ENCODE peak calls at places on chromosomes 4 and X, in five cellular contexts. J, B, C, F and Q are unnamed samples.
A peak's percentile ranks its signal among the peaks of the same experiment; 100 is the strongest.

GRCh38 chrX:71366674-71367256 is 608 bp downstream of the TAF1 start:
- DNase-seq in J (peak; percentile 7), B (peak; percentile 21), C (no peak), F (no peak), Q (peak; percentile 16)

GRCh38 chr4:18103876-18104275 is 82.3 kb upstream of the LCORL start:
- DNase-seq in J (no peak), B (no peak), C (no peak), F (no peak), Q (no peak)

GRCh38 chr4:24209131-24209530 is 319.3 kb upstream of the PPARGC1A start:
- DNase-seq in J (no peak), B (no peak), C (no peak), F (no peak), Q (no peak)

GRCh38 chr4:71009796-71010588 is 16.5 kb downstream of the DCK start:
- DNase-seq in J (peak; percentile 26), B (peak; percentile 50), C (peak; percentile 50), F (no peak), Q (peak; percentile 56)

GRCh38 chr4:145920205-145920604 is 18.4 kb downstream of the ZNF827 start:
- DNase-seq in J (no peak), B (no peak), C (no peak), F (no peak), Q (peak; percentile 93)

GRCh38 chr4:42574873-42575272 is 82.0 kb downstream of the ATP8A1 start:
- DNase-seq in J (no peak), B (no peak), C (no peak), F (no peak), Q (no peak)

GRCh38 chr4:15035152-15035551 is 32.9 kb downstream of the CPEB2 start:
- DNase-seq in J (no peak), B (no peak), C (peak; percentile 25), F (no peak), Q (peak; percentile 70)

GRCh38 chr4:71020611-71021010 is 27.2 kb downstream of the DCK start:
- DNase-seq in J (no peak), B (no peak), C (no peak), F (no peak), Q (peak; percentile 23)

GRCh38 chrX:72023071-72023470 is 108.6 kb downstream of the RTL5 start:
- DNase-seq in J (no peak), B (no peak), C (no peak), F (no peak), Q (no peak)

GRCh38 chrX:145002776-145003175 is 244.5 kb upstream of the SPANXN1 start:
- DNase-seq in J (no peak), B (no peak), C (no peak), F (no peak), Q (no peak)

GRCh38 chrX:2928583-2929434 is at the start of gene ARSD:
- DNase-seq in J (peak; percentile 73), B (no peak), C (peak; percentile 74), F (peak; percentile 73), Q (peak; percentile 86)

GRCh38 chrX:39551748-39552147 is 546.0 kb downstream of the BCOR start:
- DNase-seq in J (no peak), B (no peak), C (no peak), F (no peak), Q (no peak)

GRCh38 chr4:159410076-159410777 is 307.3 kb downstream of the RAPGEF2 start:
- DNase-seq in J (no peak), B (no peak), C (no peak), F (no peak), Q (peak; percentile 63)

GRCh38 chr4:94000559-94000958 is 172.0 kb downstream of the ATOH1 start:
- DNase-seq in J (no peak), B (no peak), C (no peak), F (no peak), Q (no peak)

GRCh38 chr4:8168232-8168631 is 9.6 kb upstream of the ABLIM2 start:
- DNase-seq in J (no peak), B (peak; percentile 53), C (no peak), F (no peak), Q (no peak)

GRCh38 chrX:17374619-17375360 is at the start of gene NHS:
- DNase-seq in J (peak; percentile 68), B (peak; percentile 31), C (no peak), F (peak; percentile 43), Q (peak; percentile 63)

GRCh38 chr4:159017323-159018036 is 85.4 kb upstream of the RAPGEF2 start:
- DNase-seq in J (no peak), B (no peak), C (peak; percentile 7), F (no peak), Q (no peak)

GRCh38 chrX:20973038-20973437 is 401.2 kb upstream of the CNKSR2 start:
- DNase-seq in J (no peak), B (no peak), C (no peak), F (peak; percentile 5), Q (no peak)

GRCh38 chr4:168857009-168857408 is 153.0 kb downstream of the CBR4 start:
- DNase-seq in J (no peak), B (no peak), C (no peak), F (no peak), Q (peak; percentile 50)

GRCh38 chr4:45317276-45317675 is 590.9 kb upstream of the GNPDA2 start:
- DNase-seq in J (no peak), B (no peak), C (no peak), F (no peak), Q (no peak)

GRCh38 chr4:54082168-54082567 is 17.8 kb upstream of the CHIC2 start:
- DNase-seq in J (peak; percentile 66), B (no peak), C (peak; percentile 95), F (no peak), Q (peak; percentile 100)

GRCh38 chrX:70133303-70134115 is at the start of gene IGBP1:
- DNase-seq in J (peak; percentile 80), B (peak; percentile 86), C (peak; percentile 90), F (peak; percentile 70), Q (peak; percentile 83)

GRCh38 chrX:83469551-83469950 is 38.5 kb upstream of the POU3F4 start:
- DNase-seq in J (peak; percentile 0), B (no peak), C (peak; percentile 6), F (no peak), Q (peak; percentile 1)

GRCh38 chr4:612749-613125 is 12.6 kb upstream of the PDE6B start:
- DNase-seq in J (no peak), B (no peak), C (no peak), F (no peak), Q (no peak)

GRCh38 chr4:16627999-16628398 is 270.4 kb downstream of the LDB2 start:
- DNase-seq in J (no peak), B (no peak), C (no peak), F (no peak), Q (peak; percentile 95)

GRCh38 chrX:9710332-9710731 is 55.3 kb downstream of the GPR143 start:
- DNase-seq in J (no peak), B (no peak), C (no peak), F (no peak), Q (no peak)

GRCh38 chrX:149908727-149909126 is 20.6 kb upstream of the HSFX4 start:
- DNase-seq in J (no peak), B (no peak), C (no peak), F (no peak), Q (no peak)

GRCh38 chrX:108126661-108127060 is 35.1 kb downstream of the ATG4A start:
- DNase-seq in J (no peak), B (no peak), C (no peak), F (no peak), Q (peak; percentile 11)

GRCh38 chrX:108130889-108131288 is 39.3 kb downstream of the ATG4A start:
- DNase-seq in J (no peak), B (no peak), C (no peak), F (no peak), Q (no peak)

GRCh38 chrX:108134724-108135123 is 43.1 kb downstream of the ATG4A start:
- DNase-seq in J (no peak), B (no peak), C (no peak), F (no peak), Q (no peak)

GRCh38 chrX:108132034-108132433 is 40.5 kb downstream of the ATG4A start:
- DNase-seq in J (no peak), B (no peak), C (no peak), F (no peak), Q (no peak)

DNA sequence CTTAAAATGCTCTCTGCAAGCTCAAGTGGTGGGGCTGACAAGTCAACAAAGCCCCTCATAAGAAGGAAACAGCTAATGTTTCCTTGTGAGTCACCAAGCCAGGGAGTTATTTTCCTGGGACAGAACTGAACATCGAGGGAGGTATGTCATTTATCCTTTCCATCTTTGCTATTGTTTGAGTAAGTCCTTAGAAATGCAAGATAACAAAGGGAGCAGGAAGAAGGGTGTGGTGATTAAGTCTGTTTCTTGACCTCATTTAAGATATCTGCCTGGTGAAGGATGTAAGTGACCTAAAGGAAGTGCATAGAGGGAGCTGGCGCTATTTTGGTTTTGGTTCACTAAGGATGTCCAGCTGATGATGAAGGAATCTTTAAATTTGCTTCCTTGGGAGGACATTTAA is 39.9 kb downstream of the ATG4A start:
- DNase-seq in J (peak; percentile 9), B (no peak), C (no peak), F (no peak), Q (peak; percentile 42)
- TF ChIP-seq MAFK in J (no peak), B (no peak), C (no peak), F (no peak), Q (no peak)

GRCh38 chrX:108590496-108590895 is 145.9 kb downstream of the IRS4 start:
- DNase-seq in J (no peak), B (no peak), C (no peak), F (no peak), Q (peak; percentile 8)

GRCh38 chrX:108582151-108582550 is 142.5 kb downstream of the COL4A5 start:
- DNase-seq in J (no peak), B (no peak), C (peak; percentile 2), F (no peak), Q (no peak)

GRCh38 chrX:108584617-108585211 is 145.1 kb downstream of the COL4A5 start:
- DNase-seq in J (peak; percentile 1), B (peak; percentile 7), C (no peak), F (no peak), Q (no peak)
- TF ChIP-seq MAFK in J (no peak), B (no peak), C (no peak), F (no peak), Q (no peak)

DNA sequence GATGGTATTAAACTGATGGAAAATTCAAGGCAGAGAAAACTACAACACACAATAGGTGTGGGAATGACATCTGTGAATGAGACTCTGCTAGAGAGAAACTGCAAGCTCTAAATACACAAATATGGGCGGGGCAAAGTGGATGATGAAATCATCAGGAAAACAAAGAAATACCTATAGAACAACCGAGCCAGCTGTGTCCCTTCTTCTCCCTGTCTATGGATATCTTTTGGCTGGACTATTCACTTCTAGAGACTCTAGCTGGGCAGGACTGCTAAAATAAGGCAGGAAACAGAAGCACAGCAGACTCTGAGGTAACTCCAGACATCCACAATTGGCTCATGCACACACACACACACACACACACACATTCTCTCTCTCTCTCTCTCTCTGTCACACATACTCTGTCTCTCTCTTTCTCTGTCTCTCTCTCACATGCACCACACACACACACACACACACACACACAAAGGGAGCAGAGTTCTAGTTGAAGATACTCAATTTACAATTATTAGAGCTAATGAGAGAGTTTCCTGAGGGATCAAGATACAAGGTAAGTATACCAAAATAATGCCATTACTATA is 27.2 kb upstream of the EDNRA start:
- DNase-seq in J (no peak), B (no peak), C (no peak), F (no peak), Q (peak; percentile 44)
- TF ChIP-seq MAFK in J (no peak), B (no peak), C (no peak), F (no peak), Q (no peak)

DNA sequence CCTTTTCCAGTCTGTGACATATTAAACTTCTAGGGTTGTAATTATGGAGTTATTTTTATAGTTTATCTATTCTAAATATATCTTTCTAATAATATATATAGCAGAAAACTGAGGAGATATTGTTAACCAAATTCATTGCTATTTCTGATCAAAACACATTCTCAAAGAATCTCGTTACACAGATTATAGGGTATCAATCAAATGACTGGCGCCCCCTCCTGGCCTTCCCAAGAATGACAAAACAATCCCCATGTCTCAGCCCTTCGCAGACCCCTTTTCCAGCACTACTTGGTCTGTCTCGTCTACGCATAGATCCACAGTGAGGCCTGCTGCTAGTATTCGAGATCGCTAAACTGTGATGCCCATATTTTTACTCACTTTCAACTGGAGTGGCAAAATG is 209.3 kb downstream of the GPC3 start:
- DNase-seq in J (no peak), B (peak; percentile 40), C (no peak), F (peak; percentile 5), Q (no peak)
- TF ChIP-seq MAFK in J (no peak), B (no peak), C (no peak), F (no peak), Q (no peak)